ENCODE peak calls at places on chromosomes 13 and 19, in five cellular contexts. P is stomach, K is AG10803, M is mammary epithelial cell, L is uterus. I is an unnamed sample.
A peak's percentile ranks its signal among the peaks of the same experiment; 100 is the strongest.

GRCh38 chr13:96817336-96817941 is 176.8 kb downstream of the OXGR1 start:
- DNase-seq in M (peak; percentile 4), K (peak; percentile 5), L (no peak), P (no peak), I (no peak)

GRCh38 chr13:95624020-95624419 is 20.5 kb downstream of the DZIP1 start:
- DNase-seq in P (no peak), M (peak; percentile 40), L (no peak), K (peak; percentile 67), I (no peak)

GRCh38 chr13:110150384-110151091 is 156.4 kb downstream of the COL4A1 start:
- DNase-seq in P (no peak), L (no peak), K (peak; percentile 74), M (no peak), I (no peak)

GRCh38 chr19:54792814-54793213 is 10.6 kb upstream of the KIR2DL4 start:
- DNase-seq in L (no peak), P (no peak), K (no peak), M (no peak), I (no peak)

GRCh38 chr13:77563110-77563509 is 27.6 kb downstream of the SCEL start:
- DNase-seq in M (no peak), L (no peak), K (peak; percentile 20), P (no peak), I (no peak)

GRCh38 chr13:89846890-89847585 is 1500.4 kb upstream of the MIR17HG start:
- DNase-seq in M (no peak), L (no peak), P (no peak), K (no peak), I (no peak)

GRCh38 chr19:4337906-4338440 is 654 bp downstream of the STAP2 start:
- DNase-seq in M (peak; percentile 46), L (no peak), P (peak; percentile 33), K (peak; percentile 25), I (no peak)

GRCh38 chr13:47252627-47253026 is 355.8 kb upstream of the HTR2A start:
- DNase-seq in L (no peak), P (no peak), K (peak; percentile 63), M (no peak), I (no peak)

GRCh38 chr19:16328824-16329482 is 4.3 kb downstream of the KLF2 start:
- DNase-seq in M (no peak), P (no peak), K (peak; percentile 54), L (no peak), I (no peak)

GRCh38 chr19:18450934-18451836 is 13.3 kb upstream of the ISYNA1 start:
- DNase-seq in L (peak; percentile 90), M (no peak), K (peak; percentile 69), P (peak; percentile 91), I (no peak)

GRCh38 chr13:50573046-50573445 is 270.4 kb downstream of the DLEU7 start:
- DNase-seq in P (no peak), K (no peak), L (no peak), M (no peak), I (no peak)

GRCh38 chr13:112671359-112671758 is 18.5 kb upstream of the ATP11A start:
- DNase-seq in L (peak; percentile 6), P (no peak), K (no peak), M (no peak), I (no peak)

GRCh38 chr13:96109125-96109524 is 19.2 kb downstream of the HS6ST3 start:
- DNase-seq in M (no peak), P (no peak), K (no peak), L (no peak), I (no peak)

GRCh38 chr19:18294467-18294864 is 13.0 kb upstream of the JUND start:
- DNase-seq in K (no peak), P (peak; percentile 66), M (peak; percentile 48), L (no peak), I (no peak)

GRCh38 chr13:99043700-99044300 is 65.9 kb upstream of the DOCK9 start:
- DNase-seq in M (no peak), K (no peak), L (no peak), P (no peak), I (peak; percentile 31)

GRCh38 chr19:31378404-31378803 is 29.2 kb upstream of the TSHZ3 start:
- DNase-seq in K (peak; percentile 95), L (peak; percentile 67), P (no peak), M (peak; percentile 75), I (peak; percentile 89)

GRCh38 chr19:45670670-45671453 is 2.8 kb downstream of the GIPR start:
- DNase-seq in L (peak; percentile 33), M (peak; percentile 28), P (peak; percentile 94), K (peak; percentile 42), I (no peak)

GRCh38 chr13:25632166-25632888 is 260.6 kb downstream of the ATP8A2 start:
- DNase-seq in M (no peak), L (no peak), K (no peak), P (no peak), I (no peak)

GRCh38 chr13:27556109-27556508 is 64.2 kb downstream of the LNX2 start:
- DNase-seq in M (peak; percentile 29), L (no peak), K (peak; percentile 43), P (no peak), I (peak; percentile 29)

GRCh38 chr19:15452111-15453047 is 2.6 kb upstream of the WIZ start:
- DNase-seq in K (peak; percentile 79), L (peak; percentile 91), M (peak; percentile 30), P (peak; percentile 91), I (no peak)

GRCh38 chr13:109144693-109145437 is 515.5 kb downstream of the MYO16 start:
- DNase-seq in M (peak; percentile 36), L (no peak), P (no peak), K (peak; percentile 22), I (no peak)

GRCh38 chr13:98782654-98783053 is 30.2 kb upstream of the SLC15A1 start:
- DNase-seq in L (no peak), P (no peak), M (peak; percentile 53), K (peak; percentile 19), I (no peak)

GRCh38 chr19:38990949-38991697 is 15.6 kb upstream of the FBXO17 start:
- DNase-seq in M (no peak), K (peak; percentile 34), P (no peak), L (no peak), I (no peak)

GRCh38 chr19:51372649-51373504 is at the start of gene NKG7:
- DNase-seq in P (no peak), M (no peak), K (no peak), L (no peak), I (no peak)

GRCh38 chr19:44662686-44663085 is 8.6 kb upstream of the CEACAM19 start:
- DNase-seq in M (no peak), K (peak; percentile 82), L (no peak), P (no peak), I (no peak)

GRCh38 chr19:18168673-18169381 is 4.8 kb upstream of the IFI30 start:
- DNase-seq in M (no peak), P (no peak), L (no peak), K (no peak), I (no peak)

GRCh38 chr19:2734589-2735288 is 5.1 kb downstream of the SLC39A3 start:
- DNase-seq in P (no peak), K (no peak), L (no peak), M (no peak), I (no peak)

GRCh38 chr13:98352226-98352625 is 175.2 kb upstream of the RNF113B start:
- DNase-seq in M (no peak), L (no peak), K (no peak), P (no peak), I (no peak)

GRCh38 chr19:35107541-35107939 is 8.1 kb upstream of the FXYD3 start:
- DNase-seq in K (peak; percentile 29), P (peak; percentile 72), L (no peak), M (peak; percentile 97), I (no peak)

GRCh38 chr19:15091918-15092753 is 10.1 kb downstream of the OR1I1 start:
- DNase-seq in K (peak; percentile 64), L (no peak), P (no peak), M (peak; percentile 41), I (no peak)

GRCh38 chr13:103883152-103883551 is 816.9 kb upstream of the SLC10A2 start:
- DNase-seq in K (peak; percentile 82), P (peak; percentile 68), M (peak; percentile 89), L (peak; percentile 23), I (peak; percentile 46)

GRCh38 chr13:24168980-24169379 is 8.5 kb downstream of the SPATA13 start:
- DNase-seq in K (peak; percentile 83), L (no peak), P (no peak), M (no peak), I (no peak)

GRCh38 chr13:73684286-73684685 is 449.9 kb downstream of the KLF12 start:
- DNase-seq in M (no peak), L (no peak), P (no peak), K (no peak), I (no peak)
- TF ChIP-seq CTCF in M (no peak), L (no peak), P (no peak), K (no peak), I (no peak)

DNA sequence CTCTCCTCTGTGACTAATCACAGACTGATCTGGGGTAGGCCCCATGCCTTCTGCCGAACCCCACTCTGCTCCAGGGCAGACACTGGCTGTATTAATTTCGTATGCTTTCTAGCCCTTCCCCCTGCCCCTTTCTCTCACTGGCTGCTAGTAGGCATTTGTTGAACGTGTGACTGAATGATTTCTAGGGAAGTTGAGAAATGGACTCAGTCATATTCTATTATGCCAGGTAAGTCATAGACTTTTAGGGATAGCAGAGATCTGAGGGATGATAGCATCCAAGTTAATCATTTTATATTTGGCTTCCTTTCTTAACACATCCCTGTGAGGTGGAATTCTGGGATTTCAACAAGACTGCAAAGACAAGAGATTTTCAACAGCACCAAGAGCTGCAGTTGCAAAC is 166.4 kb downstream of the FGF9 start:
- DNase-seq in L (no peak), P (no peak), M (no peak), K (no peak), I (no peak)
- H3K4me3 ChIP-seq in L (no peak overlapping the region), P (no peak overlapping the region), M (no peak overlapping the region), K (no peak overlapping the region), I (no peak overlapping the region)

DNA sequence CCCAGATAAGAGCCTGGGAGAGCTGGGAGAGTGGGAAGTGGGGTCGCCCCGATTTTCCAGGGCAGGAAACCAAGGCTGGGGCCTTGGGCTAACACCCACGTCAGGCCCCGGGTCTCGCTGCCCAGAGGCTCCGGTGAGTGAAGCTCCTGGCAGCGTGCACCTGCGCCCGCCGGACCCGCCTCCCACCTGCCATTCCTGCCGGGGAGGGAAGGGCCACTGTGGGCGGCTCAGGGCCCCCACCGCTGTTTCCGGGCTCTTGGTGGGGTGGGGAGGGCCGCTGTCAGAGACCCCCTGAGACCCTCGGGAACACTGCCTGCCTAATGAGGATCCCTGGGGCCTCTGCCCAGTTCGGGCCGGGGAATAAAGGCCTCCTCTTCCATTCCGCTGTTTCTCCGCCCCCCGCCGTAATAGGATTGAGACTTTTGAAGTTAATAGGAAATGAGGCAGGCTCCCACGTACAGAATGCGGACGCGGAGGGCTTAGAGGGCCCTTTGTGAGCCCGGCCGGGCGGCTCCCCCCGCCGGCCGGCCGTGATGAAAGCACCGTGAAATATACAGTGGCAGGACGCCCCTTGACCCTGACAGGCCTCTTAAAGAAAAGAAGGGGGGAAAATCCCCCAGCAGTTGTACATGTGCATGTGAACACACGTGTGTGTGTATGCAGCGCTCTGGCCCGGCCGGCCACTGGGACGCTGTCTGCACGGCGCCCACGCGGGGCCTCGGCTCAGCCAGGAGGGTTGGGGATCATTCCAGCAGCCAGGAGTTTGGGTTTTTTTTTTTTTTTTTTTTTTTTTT is 33.2 kb downstream of the EFNA2 start:
- DNase-seq in P (no peak), L (no peak), K (no peak), M (no peak), I (no peak)
- TF ChIP-seq CTCF in P (no peak), L (no peak), K (no peak), M (no peak), I (no peak)

DNA sequence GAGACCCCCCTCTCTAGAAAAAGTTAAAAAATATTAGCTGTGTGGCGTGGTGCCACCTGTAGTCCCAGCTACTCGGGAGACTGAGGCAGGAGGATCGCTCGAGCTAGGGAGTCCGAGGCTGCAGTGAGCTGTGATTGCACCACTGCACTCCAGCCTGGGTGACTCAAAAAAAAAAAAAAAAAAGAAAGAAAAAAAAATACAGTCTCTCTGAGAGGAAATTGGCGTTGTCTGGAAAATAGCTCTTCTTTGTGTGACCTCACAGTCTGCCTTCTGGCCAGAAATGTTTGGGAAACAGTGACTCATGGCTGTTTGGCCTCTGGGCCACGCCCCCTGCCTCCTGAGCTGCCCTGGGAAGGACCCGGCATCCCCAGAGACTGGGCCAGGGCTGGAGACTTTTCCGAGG is 10.7 kb downstream of the MARCHF2 start:
- DNase-seq in P (peak; percentile 89), M (peak; percentile 93), L (peak; percentile 95), K (peak; percentile 98), I (peak; percentile 92)
- H3K4me3 ChIP-seq in P (no peak overlapping the region), M (no peak overlapping the region), L (no peak overlapping the region), K (no peak overlapping the region), I (no peak overlapping the region)